ENCODE peak calls at places on chromosomes 3 and 15, in four cellular contexts. One of them, this sample, is unnamed.

GRCh38 chr3:117527346-117527745 is 817.8 kb downstream of the TUSC7 start:
- DNase-seq in H9: no peak
- DNase-seq in IMR-90: no peak
- DNase-seq in H1: no peak
- DNase-seq in this sample: no peak

GRCh38 chr3:169668081-169668956 is 4.8 kb upstream of the MECOM start:
- DNase-seq in IMR-90: peak; percentile 18
- DNase-seq in H1: peak; percentile 73
- DNase-seq in H9: peak; percentile 54
- DNase-seq in this sample: peak; percentile 60

GRCh38 chr15:29129221-29129620 is 140.4 kb downstream of the NSMCE3 start:
- DNase-seq in H1: no peak
- DNase-seq in IMR-90: no peak
- DNase-seq in H9: no peak
- DNase-seq in this sample: no peak

GRCh38 chr15:58115692-58116091 is 22.5 kb upstream of the AQP9 start:
- DNase-seq in H9: no peak
- DNase-seq in IMR-90: no peak
- DNase-seq in H1: no peak
- DNase-seq in this sample: peak; percentile 54

GRCh38 chr3:170907519-170908234 is 760 bp downstream of the EIF5A2 start:
- DNase-seq in H1: peak; percentile 51
- DNase-seq in H9: no peak
- DNase-seq in IMR-90: peak; percentile 11
- DNase-seq in this sample: peak; percentile 19

GRCh38 chr3:119559441-119559963 is at the start of gene CD80:
- DNase-seq in H1: peak; percentile 62
- DNase-seq in H9: peak; percentile 79
- DNase-seq in IMR-90: peak; percentile 38
- DNase-seq in this sample: peak; percentile 76

GRCh38 chr3:114504941-114505632 is 211.3 kb downstream of the TIGIT start:
- DNase-seq in H1: no peak
- DNase-seq in IMR-90: peak; percentile 20
- DNase-seq in H9: no peak
- DNase-seq in this sample: peak; percentile 63

GRCh38 chr3:58012302-58012701 is 4.1 kb downstream of the FLNB start:
- DNase-seq in H1: no peak
- DNase-seq in IMR-90: no peak
- DNase-seq in H9: no peak
- DNase-seq in this sample: no peak

GRCh38 chr15:60002528-60003218 is 1.4 kb upstream of the FOXB1 start:
- DNase-seq in H9: no peak
- DNase-seq in H1: no peak
- DNase-seq in IMR-90: peak; percentile 2
- DNase-seq in this sample: no peak

GRCh38 chr3:139427283-139428060 is 38.0 kb upstream of the COPB2 start:
- DNase-seq in H1: no peak
- DNase-seq in H9: no peak
- DNase-seq in IMR-90: peak; percentile 71
- DNase-seq in this sample: peak; percentile 84

GRCh38 chr3:43345877-43346276 is 59.5 kb downstream of the SNRK start:
- DNase-seq in H9: no peak
- DNase-seq in H1: no peak
- DNase-seq in IMR-90: peak; percentile 69
- DNase-seq in this sample: no peak

DNA sequence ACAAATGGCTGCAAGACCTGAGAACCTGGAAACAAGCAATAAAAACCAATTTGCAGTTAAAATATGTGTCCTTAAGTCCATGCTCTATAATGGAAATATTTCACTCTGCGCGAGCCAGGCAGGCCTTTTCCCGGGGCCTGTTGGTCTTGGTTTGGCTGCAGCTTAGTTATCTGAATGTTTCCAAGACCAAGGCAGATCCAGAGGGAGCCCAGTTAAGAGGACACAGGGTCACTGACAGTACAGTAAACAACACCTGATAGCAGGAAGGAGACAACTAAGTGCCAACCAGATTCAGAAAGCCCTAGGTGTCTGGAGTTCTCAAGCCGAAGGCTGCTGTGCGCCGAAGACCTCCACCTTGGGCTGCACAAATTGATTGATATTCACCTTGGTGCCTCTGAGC is 32.8 kb downstream of the THSD4 start:
- DNase-seq in IMR-90: no peak
- DNase-seq in H1: no peak
- DNase-seq in H9: no peak
- DNase-seq in this sample: peak; percentile 21
- H4K5ac ChIP-seq in IMR-90: no peak overlapping the region
- H4K5ac ChIP-seq in H1: no peak overlapping the region
- H4K5ac ChIP-seq in H9: no peak overlapping the region
- H4K5ac ChIP-seq in this sample: no peak overlapping the region

GRCh38 chr3:44942202-44942921 is 33.6 kb downstream of the ZDHHC3 start:
- DNase-seq in IMR-90: peak; percentile 79
- DNase-seq in H1: no peak
- DNase-seq in H9: no peak
- DNase-seq in this sample: no peak

DNA sequence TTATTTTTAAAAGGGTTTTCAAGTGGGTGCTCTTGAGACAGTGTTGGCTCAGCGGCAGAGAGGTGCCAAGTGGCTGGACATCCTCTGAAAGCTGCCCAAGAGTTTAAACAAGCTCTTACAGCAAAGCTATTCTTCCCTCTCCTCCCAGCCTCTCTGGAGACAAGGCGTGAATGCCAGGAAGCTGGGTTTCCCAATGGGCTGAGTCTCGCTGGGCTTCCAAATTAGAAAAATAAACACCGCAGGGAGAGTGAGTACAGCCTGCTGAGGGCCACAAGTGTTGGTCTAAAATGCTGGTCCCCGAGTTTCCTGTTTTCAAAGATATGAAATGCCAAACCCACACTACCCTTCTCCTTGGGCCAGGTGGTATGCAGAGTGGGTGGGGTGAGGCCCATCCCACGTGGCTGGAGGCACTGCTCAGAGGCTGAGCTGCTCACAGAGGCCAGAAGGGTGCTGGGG is 36.4 kb downstream of the ZDHHC3 start:
- DNase-seq in H9: no peak
- DNase-seq in IMR-90: peak; percentile 43
- DNase-seq in H1: no peak
- DNase-seq in this sample: no peak
- H3K4me2 ChIP-seq in H9: no peak overlapping the region
- H3K4me2 ChIP-seq in IMR-90: peak overlapping the region; percentile 1
- H3K4me2 ChIP-seq in H1: no peak overlapping the region
- H3K4me2 ChIP-seq in this sample: no peak overlapping the region

GRCh38 chr15:98896002-98896721 is 111.4 kb downstream of the PGPEP1L start:
- DNase-seq in H9: no peak
- DNase-seq in H1: no peak
- DNase-seq in IMR-90: peak; percentile 91
- DNase-seq in this sample: no peak
- H3K79me1 ChIP-seq in H9: peaks cover 1% of the 10 kb centered on the region
- H3K79me1 ChIP-seq in H1: peaks cover 4% of the 10 kb centered on the region
- H3K79me1 ChIP-seq in IMR-90: peaks cover 74% of the 10 kb centered on the region
- H3K79me1 ChIP-seq in this sample: peaks cover 10% of the 10 kb centered on the region

DNA sequence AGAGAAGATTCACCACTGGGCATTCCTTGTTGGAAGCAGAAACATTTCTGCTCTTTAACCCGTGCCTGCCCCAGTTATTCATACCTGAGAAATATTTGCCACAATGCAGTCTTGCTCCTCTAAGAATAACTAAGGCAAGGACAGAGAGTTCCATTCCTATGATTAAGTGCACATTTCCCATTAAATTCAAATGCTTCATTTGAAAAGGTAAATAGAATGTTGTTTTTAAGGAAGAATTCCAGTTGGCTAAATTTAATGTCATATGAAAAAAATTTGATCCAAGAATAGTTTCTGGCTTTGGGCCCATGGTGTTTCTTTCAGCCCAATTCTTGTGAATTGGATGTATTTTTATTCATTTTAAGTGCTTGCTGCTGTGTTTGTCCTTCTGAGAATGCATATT is 573.5 kb upstream of the TBL1XR1 start:
- DNase-seq in H1: no peak
- DNase-seq in IMR-90: peak; percentile 41
- DNase-seq in H9: no peak
- DNase-seq in this sample: no peak
- H4K5ac ChIP-seq in H1: no peak overlapping the region
- H4K5ac ChIP-seq in IMR-90: peak overlapping the region; percentile 85
- H4K5ac ChIP-seq in H9: no peak overlapping the region
- H4K5ac ChIP-seq in this sample: no peak overlapping the region

GRCh38 chr3:69647081-69647480 is 92.2 kb upstream of the MITF start:
- DNase-seq in H1: no peak
- DNase-seq in H9: no peak
- DNase-seq in IMR-90: no peak
- DNase-seq in this sample: no peak

GRCh38 chr3:69649713-69650419 is 89.4 kb upstream of the MITF start:
- DNase-seq in IMR-90: peak; percentile 47
- DNase-seq in H9: no peak
- DNase-seq in H1: no peak
- DNase-seq in this sample: no peak

GRCh38 chr3:69647710-69648109 is 91.6 kb upstream of the MITF start:
- DNase-seq in IMR-90: no peak
- DNase-seq in H1: no peak
- DNase-seq in H9: no peak
- DNase-seq in this sample: no peak

GRCh38 chr3:69646287-69647067 is 92.8 kb upstream of the MITF start:
- DNase-seq in H9: no peak
- DNase-seq in IMR-90: no peak
- DNase-seq in H1: no peak
- DNase-seq in this sample: no peak

DNA sequence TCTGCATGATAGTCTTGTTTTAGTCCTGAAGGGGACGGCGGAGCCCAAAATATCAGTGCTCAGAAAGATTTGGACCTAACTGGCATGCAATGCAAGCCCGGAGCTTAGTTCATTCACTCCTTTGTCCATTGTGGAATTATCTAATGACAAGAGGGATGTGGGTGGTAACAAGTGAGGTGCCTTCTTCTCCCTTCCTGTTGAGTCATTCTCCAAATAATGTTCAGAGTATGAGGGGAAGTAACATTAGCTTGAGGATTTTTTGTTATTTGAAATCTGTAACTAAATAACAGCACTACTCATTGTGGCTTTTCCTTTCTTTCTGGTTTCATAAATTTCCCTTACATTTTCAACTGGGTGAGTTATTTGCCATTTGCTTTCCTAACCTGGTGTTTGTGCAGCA is 90.1 kb upstream of the MITF start:
- DNase-seq in IMR-90: peak; percentile 55
- DNase-seq in H1: no peak
- DNase-seq in H9: no peak
- DNase-seq in this sample: peak; percentile 10
- H3K4me2 ChIP-seq in IMR-90: peak overlapping the region; percentile 82
- H3K4me2 ChIP-seq in H1: no peak overlapping the region
- H3K4me2 ChIP-seq in H9: no peak overlapping the region
- H3K4me2 ChIP-seq in this sample: no peak overlapping the region

DNA sequence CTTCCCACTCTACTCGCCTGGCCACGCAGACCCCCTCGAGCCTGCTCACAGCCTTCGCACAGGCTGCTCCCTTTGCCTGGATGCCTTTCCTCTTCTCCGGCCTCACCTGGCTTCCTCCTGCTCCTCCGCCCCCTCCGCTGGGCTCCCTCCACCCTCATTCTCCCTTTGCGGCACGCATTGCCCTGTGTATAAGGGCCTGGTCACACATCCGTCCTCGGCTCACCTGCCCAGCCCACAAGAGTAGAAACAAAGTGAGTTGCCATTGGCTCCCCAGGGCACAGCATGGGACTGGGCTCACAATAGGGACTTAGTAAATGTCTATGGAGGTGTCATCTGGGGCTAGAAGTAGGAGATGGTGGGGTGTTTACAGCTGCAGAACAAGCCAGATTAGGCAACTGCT is 4.2 kb downstream of the PLXND1 start:
- DNase-seq in H1: peak; percentile 63
- DNase-seq in IMR-90: no peak
- DNase-seq in H9: peak; percentile 76
- DNase-seq in this sample: peak; percentile 75
- H3K79me1 ChIP-seq in H1: no peaks in the 10 kb centered on the region
- H3K79me1 ChIP-seq in IMR-90: peaks cover 69% of the 10 kb centered on the region
- H3K79me1 ChIP-seq in H9: no peaks in the 10 kb centered on the region
- H3K79me1 ChIP-seq in this sample: peaks cover 26% of the 10 kb centered on the region

DNA sequence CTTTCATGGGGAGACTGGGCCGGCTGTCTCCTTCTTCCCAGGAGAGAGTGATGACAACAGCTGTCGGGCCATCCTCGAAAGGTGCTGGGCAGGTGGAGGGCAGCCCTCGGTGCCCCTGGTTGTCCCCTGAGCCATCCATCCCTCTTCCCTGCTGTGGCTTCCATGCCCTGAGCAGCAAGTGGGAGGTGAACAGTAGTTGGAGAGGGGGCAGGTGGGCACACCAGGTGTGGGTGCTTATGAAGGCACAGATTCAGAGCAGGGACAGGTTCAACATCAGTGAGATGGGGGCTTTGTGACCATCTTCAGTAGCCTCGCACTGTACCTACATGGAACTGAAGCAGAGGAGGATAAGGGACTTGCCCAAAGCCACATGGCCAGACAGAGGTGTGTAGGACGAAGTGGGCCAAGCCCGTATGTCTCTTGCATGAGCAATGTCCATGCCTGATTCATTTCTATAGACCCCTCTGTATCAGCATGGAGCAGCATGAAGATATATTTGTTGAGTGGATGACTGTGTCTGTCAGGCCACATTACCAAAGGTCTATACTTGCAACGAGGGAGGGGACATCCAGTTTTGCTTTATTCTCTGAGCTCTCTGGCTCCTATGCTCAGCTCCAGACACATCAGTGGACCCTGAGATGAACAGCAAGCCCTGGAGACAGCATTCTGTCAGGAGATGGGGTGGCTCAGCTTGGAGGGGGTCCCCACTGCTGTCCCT is 107.8 kb downstream of the FBLN2 start:
- DNase-seq in IMR-90: no peak
- DNase-seq in H1: no peak
- DNase-seq in H9: no peak
- DNase-seq in this sample: no peak
- H4K5ac ChIP-seq in IMR-90: no peak overlapping the region
- H4K5ac ChIP-seq in H1: no peak overlapping the region
- H4K5ac ChIP-seq in H9: no peak overlapping the region
- H4K5ac ChIP-seq in this sample: no peak overlapping the region

This sample was measured in mesendoderm.